ENCODE peak calls at places on chromosome 3, in eight cellular contexts. One of them, this sample, is unnamed.

GRCh38 chr3:77967621-77968020 is 927.7 kb downstream of the ROBO2 start:
- DNase-seq in left cardiac atrium: no peak
- DNase-seq in germinal center: no peak
- DNase-seq in activated naive CD8-positive, alpha-beta T cell treated with anti-CD3 and anti-CD28 coated beads for 36 hours: no peak
- DNase-seq in mucosa of gallbladder: no peak
- DNase-seq in activated T-cell treated with anti-CD3 and anti-CD28 coated beads for 1 hour: no peak
- DNase-seq in OCI-LY7: no peak
- DNase-seq in fibroblast of pulmonary artery: no peak
- DNase-seq in this sample: no peak

GRCh38 chr3:16338124-16338523 is 73.1 kb downstream of the OXNAD1 start:
- DNase-seq in fibroblast of pulmonary artery: no peak
- DNase-seq in germinal center: no peak
- DNase-seq in mucosa of gallbladder: no peak
- DNase-seq in activated naive CD8-positive, alpha-beta T cell treated with anti-CD3 and anti-CD28 coated beads for 36 hours: peak; percentile 54
- DNase-seq in activated T-cell treated with anti-CD3 and anti-CD28 coated beads for 1 hour: peak; percentile 24
- DNase-seq in left cardiac atrium: no peak
- DNase-seq in OCI-LY7: peak; percentile 59
- DNase-seq in this sample: peak; percentile 86

GRCh38 chr3:64732570-64732969 is 44.8 kb upstream of the ADAMTS9 start:
- DNase-seq in mucosa of gallbladder: no peak
- DNase-seq in activated T-cell treated with anti-CD3 and anti-CD28 coated beads for 1 hour: no peak
- DNase-seq in left cardiac atrium: no peak
- DNase-seq in fibroblast of pulmonary artery: no peak
- DNase-seq in activated naive CD8-positive, alpha-beta T cell treated with anti-CD3 and anti-CD28 coated beads for 36 hours: no peak
- DNase-seq in OCI-LY7: no peak
- DNase-seq in germinal center: no peak
- DNase-seq in this sample: no peak

GRCh38 chr3:155791190-155791589 is 14.9 kb downstream of the C3orf33 start:
- DNase-seq in germinal center: no peak
- DNase-seq in fibroblast of pulmonary artery: peak; percentile 12
- DNase-seq in left cardiac atrium: no peak
- DNase-seq in OCI-LY7: no peak
- DNase-seq in activated T-cell treated with anti-CD3 and anti-CD28 coated beads for 1 hour: no peak
- DNase-seq in activated naive CD8-positive, alpha-beta T cell treated with anti-CD3 and anti-CD28 coated beads for 36 hours: no peak
- DNase-seq in mucosa of gallbladder: no peak
- DNase-seq in this sample: no peak

GRCh38 chr3:39272191-39272590 is 7.6 kb downstream of the CX3CR1 start:
- DNase-seq in left cardiac atrium: no peak
- DNase-seq in mucosa of gallbladder: no peak
- DNase-seq in activated naive CD8-positive, alpha-beta T cell treated with anti-CD3 and anti-CD28 coated beads for 36 hours: no peak
- DNase-seq in OCI-LY7: no peak
- DNase-seq in activated T-cell treated with anti-CD3 and anti-CD28 coated beads for 1 hour: no peak
- DNase-seq in germinal center: no peak
- DNase-seq in fibroblast of pulmonary artery: no peak
- DNase-seq in this sample: no peak

GRCh38 chr3:147652682-147653081 is 243.5 kb downstream of the ZIC1 start:
- DNase-seq in mucosa of gallbladder: no peak
- DNase-seq in activated naive CD8-positive, alpha-beta T cell treated with anti-CD3 and anti-CD28 coated beads for 36 hours: no peak
- DNase-seq in OCI-LY7: no peak
- DNase-seq in germinal center: no peak
- DNase-seq in fibroblast of pulmonary artery: no peak
- DNase-seq in activated T-cell treated with anti-CD3 and anti-CD28 coated beads for 1 hour: no peak
- DNase-seq in left cardiac atrium: no peak
- DNase-seq in this sample: no peak

GRCh38 chr3:65481085-65481484 is 557.6 kb downstream of the MAGI1 start:
- DNase-seq in activated naive CD8-positive, alpha-beta T cell treated with anti-CD3 and anti-CD28 coated beads for 36 hours: no peak
- DNase-seq in left cardiac atrium: no peak
- DNase-seq in germinal center: no peak
- DNase-seq in OCI-LY7: no peak
- DNase-seq in fibroblast of pulmonary artery: no peak
- DNase-seq in activated T-cell treated with anti-CD3 and anti-CD28 coated beads for 1 hour: no peak
- DNase-seq in mucosa of gallbladder: no peak
- DNase-seq in this sample: no peak

GRCh38 chr3:70754314-70754713 is 441.9 kb upstream of the MDFIC2 start:
- DNase-seq in left cardiac atrium: no peak
- DNase-seq in fibroblast of pulmonary artery: peak; percentile 44
- DNase-seq in activated T-cell treated with anti-CD3 and anti-CD28 coated beads for 1 hour: no peak
- DNase-seq in activated naive CD8-positive, alpha-beta T cell treated with anti-CD3 and anti-CD28 coated beads for 36 hours: no peak
- DNase-seq in mucosa of gallbladder: no peak
- DNase-seq in OCI-LY7: no peak
- DNase-seq in germinal center: no peak
- DNase-seq in this sample: no peak

GRCh38 chr3:128321418-128321817 is 145.3 kb downstream of the DNAJB8 start:
- DNase-seq in mucosa of gallbladder: no peak
- DNase-seq in germinal center: no peak
- DNase-seq in activated T-cell treated with anti-CD3 and anti-CD28 coated beads for 1 hour: no peak
- DNase-seq in left cardiac atrium: no peak
- DNase-seq in fibroblast of pulmonary artery: no peak
- DNase-seq in activated naive CD8-positive, alpha-beta T cell treated with anti-CD3 and anti-CD28 coated beads for 36 hours: no peak
- DNase-seq in OCI-LY7: no peak
- DNase-seq in this sample: no peak

GRCh38 chr3:38229036-38229435 is 36.6 kb upstream of the SLC22A13 start:
- DNase-seq in germinal center: no peak
- DNase-seq in left cardiac atrium: no peak
- DNase-seq in activated T-cell treated with anti-CD3 and anti-CD28 coated beads for 1 hour: no peak
- DNase-seq in fibroblast of pulmonary artery: peak; percentile 21
- DNase-seq in activated naive CD8-positive, alpha-beta T cell treated with anti-CD3 and anti-CD28 coated beads for 36 hours: no peak
- DNase-seq in OCI-LY7: no peak
- DNase-seq in mucosa of gallbladder: no peak
- DNase-seq in this sample: no peak

GRCh38 chr3:167714871-167715270 is 19.8 kb downstream of the PDCD10 start:
- DNase-seq in activated T-cell treated with anti-CD3 and anti-CD28 coated beads for 1 hour: no peak
- DNase-seq in germinal center: no peak
- DNase-seq in left cardiac atrium: no peak
- DNase-seq in activated naive CD8-positive, alpha-beta T cell treated with anti-CD3 and anti-CD28 coated beads for 36 hours: no peak
- DNase-seq in mucosa of gallbladder: no peak
- DNase-seq in fibroblast of pulmonary artery: no peak
- DNase-seq in OCI-LY7: no peak
- DNase-seq in this sample: no peak

GRCh38 chr3:195570912-195571311 is 12.8 kb downstream of the APOD start:
- DNase-seq in OCI-LY7: no peak
- DNase-seq in germinal center: no peak
- DNase-seq in fibroblast of pulmonary artery: no peak
- DNase-seq in mucosa of gallbladder: no peak
- DNase-seq in left cardiac atrium: no peak
- DNase-seq in activated T-cell treated with anti-CD3 and anti-CD28 coated beads for 1 hour: no peak
- DNase-seq in activated naive CD8-positive, alpha-beta T cell treated with anti-CD3 and anti-CD28 coated beads for 36 hours: no peak
- DNase-seq in this sample: no peak

GRCh38 chr3:46245155-46245554 is 2.9 kb downstream of the CCR3 start:
- DNase-seq in activated T-cell treated with anti-CD3 and anti-CD28 coated beads for 1 hour: no peak
- DNase-seq in germinal center: no peak
- DNase-seq in left cardiac atrium: no peak
- DNase-seq in mucosa of gallbladder: no peak
- DNase-seq in activated naive CD8-positive, alpha-beta T cell treated with anti-CD3 and anti-CD28 coated beads for 36 hours: no peak
- DNase-seq in OCI-LY7: no peak
- DNase-seq in fibroblast of pulmonary artery: no peak
- DNase-seq in this sample: no peak

GRCh38 chr3:6806991-6807390 is 53.9 kb upstream of the GRM7 start:
- DNase-seq in activated T-cell treated with anti-CD3 and anti-CD28 coated beads for 1 hour: no peak
- DNase-seq in germinal center: no peak
- DNase-seq in left cardiac atrium: no peak
- DNase-seq in mucosa of gallbladder: no peak
- DNase-seq in fibroblast of pulmonary artery: no peak
- DNase-seq in OCI-LY7: no peak
- DNase-seq in activated naive CD8-positive, alpha-beta T cell treated with anti-CD3 and anti-CD28 coated beads for 36 hours: no peak
- DNase-seq in this sample: no peak

GRCh38 chr3:37985637-37986320 is 4.8 kb upstream of the VILL start:
- DNase-seq in OCI-LY7: no peak
- DNase-seq in left cardiac atrium: no peak
- DNase-seq in activated naive CD8-positive, alpha-beta T cell treated with anti-CD3 and anti-CD28 coated beads for 36 hours: no peak
- DNase-seq in germinal center: no peak
- DNase-seq in fibroblast of pulmonary artery: peak; percentile 24
- DNase-seq in activated T-cell treated with anti-CD3 and anti-CD28 coated beads for 1 hour: no peak
- DNase-seq in mucosa of gallbladder: peak; percentile 85
- DNase-seq in this sample: no peak

GRCh38 chr3:84108442-84108971 is 850.3 kb upstream of the CADM2 start:
- DNase-seq in OCI-LY7: no peak
- DNase-seq in left cardiac atrium: no peak
- DNase-seq in activated naive CD8-positive, alpha-beta T cell treated with anti-CD3 and anti-CD28 coated beads for 36 hours: no peak
- DNase-seq in germinal center: no peak
- DNase-seq in mucosa of gallbladder: no peak
- DNase-seq in activated T-cell treated with anti-CD3 and anti-CD28 coated beads for 1 hour: no peak
- DNase-seq in fibroblast of pulmonary artery: peak; percentile 24
- DNase-seq in this sample: no peak

GRCh38 chr3:183094711-183095110 is 4.6 kb downstream of the MCCC1 start:
- DNase-seq in OCI-LY7: no peak
- DNase-seq in mucosa of gallbladder: no peak
- DNase-seq in activated naive CD8-positive, alpha-beta T cell treated with anti-CD3 and anti-CD28 coated beads for 36 hours: no peak
- DNase-seq in fibroblast of pulmonary artery: no peak
- DNase-seq in activated T-cell treated with anti-CD3 and anti-CD28 coated beads for 1 hour: no peak
- DNase-seq in left cardiac atrium: no peak
- DNase-seq in germinal center: no peak
- DNase-seq in this sample: no peak

GRCh38 chr3:168616901-168617300 is 521.2 kb upstream of the GOLIM4 start:
- DNase-seq in OCI-LY7: no peak
- DNase-seq in germinal center: no peak
- DNase-seq in activated naive CD8-positive, alpha-beta T cell treated with anti-CD3 and anti-CD28 coated beads for 36 hours: no peak
- DNase-seq in mucosa of gallbladder: no peak
- DNase-seq in fibroblast of pulmonary artery: no peak
- DNase-seq in activated T-cell treated with anti-CD3 and anti-CD28 coated beads for 1 hour: no peak
- DNase-seq in left cardiac atrium: no peak
- DNase-seq in this sample: no peak

GRCh38 chr3:47813551-47814177 is 10.7 kb downstream of the DHX30 start:
- DNase-seq in activated naive CD8-positive, alpha-beta T cell treated with anti-CD3 and anti-CD28 coated beads for 36 hours: no peak
- DNase-seq in left cardiac atrium: no peak
- DNase-seq in mucosa of gallbladder: no peak
- DNase-seq in OCI-LY7: no peak
- DNase-seq in activated T-cell treated with anti-CD3 and anti-CD28 coated beads for 1 hour: no peak
- DNase-seq in germinal center: no peak
- DNase-seq in fibroblast of pulmonary artery: no peak
- DNase-seq in this sample: no peak

GRCh38 chr3:141399979-141400971 is 32.0 kb downstream of the ZBTB38 start:
- DNase-seq in mucosa of gallbladder: no peak
- DNase-seq in left cardiac atrium: no peak
- DNase-seq in fibroblast of pulmonary artery: peak; percentile 51
- DNase-seq in activated T-cell treated with anti-CD3 and anti-CD28 coated beads for 1 hour: no peak
- DNase-seq in activated naive CD8-positive, alpha-beta T cell treated with anti-CD3 and anti-CD28 coated beads for 36 hours: no peak
- DNase-seq in germinal center: no peak
- DNase-seq in OCI-LY7: no peak
- DNase-seq in this sample: no peak

GRCh38 chr3:149703474-149703873 is 45.6 kb upstream of the WWTR1 start:
- DNase-seq in activated T-cell treated with anti-CD3 and anti-CD28 coated beads for 1 hour: no peak
- DNase-seq in germinal center: no peak
- DNase-seq in OCI-LY7: no peak
- DNase-seq in mucosa of gallbladder: no peak
- DNase-seq in fibroblast of pulmonary artery: peak; percentile 45
- DNase-seq in activated naive CD8-positive, alpha-beta T cell treated with anti-CD3 and anti-CD28 coated beads for 36 hours: no peak
- DNase-seq in left cardiac atrium: no peak
- DNase-seq in this sample: no peak

GRCh38 chr3:29763115-29763514 is 482.2 kb downstream of the RBMS3 start:
- DNase-seq in fibroblast of pulmonary artery: no peak
- DNase-seq in left cardiac atrium: no peak
- DNase-seq in germinal center: no peak
- DNase-seq in activated T-cell treated with anti-CD3 and anti-CD28 coated beads for 1 hour: no peak
- DNase-seq in OCI-LY7: no peak
- DNase-seq in activated naive CD8-positive, alpha-beta T cell treated with anti-CD3 and anti-CD28 coated beads for 36 hours: no peak
- DNase-seq in mucosa of gallbladder: no peak
- DNase-seq in this sample: no peak

GRCh38 chr3:59115355-59116136 is 65.7 kb upstream of the CFAP20DC start:
- DNase-seq in activated naive CD8-positive, alpha-beta T cell treated with anti-CD3 and anti-CD28 coated beads for 36 hours: no peak
- DNase-seq in left cardiac atrium: no peak
- DNase-seq in activated T-cell treated with anti-CD3 and anti-CD28 coated beads for 1 hour: no peak
- DNase-seq in mucosa of gallbladder: no peak
- DNase-seq in OCI-LY7: no peak
- DNase-seq in fibroblast of pulmonary artery: peak; percentile 6
- DNase-seq in germinal center: no peak
- DNase-seq in this sample: no peak

GRCh38 chr3:133294253-133294652 is 105.6 kb upstream of the BFSP2 start:
- DNase-seq in left cardiac atrium: no peak
- DNase-seq in mucosa of gallbladder: no peak
- DNase-seq in fibroblast of pulmonary artery: no peak
- DNase-seq in activated T-cell treated with anti-CD3 and anti-CD28 coated beads for 1 hour: no peak
- DNase-seq in OCI-LY7: no peak
- DNase-seq in germinal center: no peak
- DNase-seq in activated naive CD8-positive, alpha-beta T cell treated with anti-CD3 and anti-CD28 coated beads for 36 hours: no peak
- DNase-seq in this sample: no peak

This sample was measured in activated CD8-positive, alpha-beta T cell treated with anti-CD3 and anti-CD28 coated beads for 36 hours.